ENCODE peak calls at places on chromosomes 3 and 15, in seven cellular contexts. U is thoracic aorta, G is colonic mucosa, B is cardiac muscle cell, H is SK-N-SH, L is OCI-LY7, X is right lobe of liver. O is an unnamed sample. For H3K4me1, the result is how much of the 10 kb centered on the place peaks cover.

GRCh38 chr3:23829242-23829934 is 23.6 kb downstream of the UBE2E1 start:
- DNase-seq in H (no peak), U (no peak), L (peak), B (no peak), G (no peak), X (no peak), O (no peak)

GRCh38 chr3:183341545-183342288 is 86.7 kb downstream of the MCF2L2 start:
- DNase-seq in H (no peak), G (no peak), L (no peak), X (no peak), U (no peak), B (peak), O (no peak)

GRCh38 chr15:36896949-36897348 is 203.4 kb downstream of the MEIS2 start:
- DNase-seq in L (no peak), B (peak), G (no peak), U (no peak), H (no peak), X (no peak), O (no peak)

GRCh38 chr3:43499256-43499655 is 122.6 kb downstream of the ANO10 start:
- DNase-seq in U (no peak), G (no peak), H (no peak), L (no peak), B (no peak), X (no peak), O (no peak)

GRCh38 chr3:193895409-193895808 is 240.5 kb upstream of the HES1 start:
- DNase-seq in X (no peak), U (no peak), B (no peak), L (no peak), H (no peak), G (no peak), O (no peak)

GRCh38 chr3:186283651-186284445 is 78.2 kb downstream of the DGKG start:
- DNase-seq in B (no peak), L (no peak), U (no peak), X (no peak), G (no peak), H (no peak), O (no peak)

GRCh38 chr3:98782826-98783500 is 19.8 kb downstream of the ST3GAL6 start:
- DNase-seq in B (no peak), G (no peak), H (no peak), L (no peak), X (no peak), U (no peak), O (no peak)

GRCh38 chr15:92599394-92599970 is 56.1 kb downstream of the FAM174B start:
- DNase-seq in X (no peak), U (no peak), B (no peak), H (no peak), L (no peak), G (no peak), O (no peak)

DNA sequence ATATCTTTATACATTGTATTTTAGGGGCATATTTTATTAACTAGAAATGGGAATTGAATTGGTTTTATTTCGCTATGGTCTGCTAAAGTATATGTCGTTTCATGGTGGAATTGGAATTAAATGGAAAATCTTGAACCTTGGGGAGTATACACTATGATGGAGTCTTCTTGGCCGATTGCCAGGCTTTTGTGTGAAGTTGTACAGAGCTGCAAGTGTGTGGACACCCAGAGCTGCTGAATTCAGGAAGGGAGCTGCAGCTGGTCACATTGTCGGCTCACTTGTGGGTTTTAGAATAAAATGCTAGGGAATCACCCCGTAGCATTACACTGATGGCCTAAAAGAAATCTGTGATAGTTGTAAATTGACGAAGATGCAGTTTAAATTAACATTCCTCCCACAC is 35.1 kb downstream of the USP3 start:
- DNase-seq in X (no peak), H (no peak), G (peak), L (no peak), B (peak), U (no peak), O (no peak)
- H3K4me1 ChIP-seq in X (under half), H (under half), G (under half), L (under half), B (under half), U (under half), O (half or more)

DNA sequence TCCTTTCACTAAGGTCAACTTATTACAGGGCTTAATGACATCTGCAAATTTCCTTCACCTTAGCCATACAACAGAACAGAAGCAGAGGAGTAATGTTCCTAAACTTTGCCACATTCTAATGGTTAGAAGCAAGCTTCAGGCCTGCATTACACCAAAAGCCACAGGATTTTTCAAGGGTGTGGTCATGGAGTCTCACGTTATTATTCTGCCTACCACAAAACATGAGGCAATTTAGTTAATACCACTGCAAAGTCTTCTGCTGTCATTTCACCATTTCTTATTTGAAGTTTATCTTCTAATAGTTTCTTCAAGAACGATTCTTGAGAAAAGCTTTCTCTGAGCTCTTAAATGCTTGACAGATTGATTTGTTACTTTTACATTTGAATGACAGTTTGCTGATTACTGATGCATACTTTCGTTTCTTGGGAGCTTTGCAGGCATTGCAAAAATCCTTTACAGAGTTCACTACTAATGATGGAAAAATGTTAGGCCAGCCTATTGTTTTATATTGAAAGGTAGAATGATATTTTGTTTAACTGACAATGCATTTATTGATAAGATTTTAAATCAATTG is 1257.1 kb downstream of the NSUN3 start:
- DNase-seq in X (no peak), H (no peak), B (no peak), U (no peak), G (no peak), L (no peak), O (no peak)
- H3K4me3 ChIP-seq in X (no peak), H (no peak), B (no peak), U (no peak), G (no peak), L (no peak), O (no peak)

GRCh38 chr15:72889545-72889944 is 106.0 kb upstream of the ADPGK start:
- DNase-seq in U (no peak), X (no peak), G (no peak), B (no peak), H (no peak), L (no peak), O (no peak)
- TF ChIP-seq CTCF in U (no peak), X (no peak), G (no peak), B (no peak), H (no peak), L (no peak), O (no peak)

GRCh38 chr3:99933971-99934750 is 116.5 kb downstream of the CMSS1 start:
- DNase-seq in B (no peak), H (no peak), U (no peak), X (no peak), L (no peak), G (no peak), O (no peak)
- H3K4me1 ChIP-seq in B (under half), H (under half), U (half or more), X (under half), L (under half), G (under half), O (under half)